ENCODE peak calls at places on chromosomes 4 and X, in eight cellular contexts. One of them, this sample, is unnamed.

GRCh38 chr4:145216532-145216931 is 36.1 kb upstream of the OTUD4 start:
- DNase-seq in mesenchymal stem cell: peak
- DNase-seq in A673: peak
- DNase-seq in AG04450: no peak
- DNase-seq in psoas muscle: no peak
- DNase-seq in naive thymus-derived CD4-positive, alpha-beta T cell: no peak
- DNase-seq in WERI-Rb-1: no peak
- DNase-seq in aorta: no peak
- DNase-seq in this sample: no peak

GRCh38 chr4:119124314-119124713 is 11.3 kb upstream of the MYOZ2 start:
- DNase-seq in mesenchymal stem cell: peak
- DNase-seq in A673: peak
- DNase-seq in AG04450: no peak
- DNase-seq in psoas muscle: no peak
- DNase-seq in naive thymus-derived CD4-positive, alpha-beta T cell: no peak
- DNase-seq in WERI-Rb-1: no peak
- DNase-seq in aorta: no peak
- DNase-seq in this sample: no peak

GRCh38 chr4:89836897-89837384 is at the start of gene SNCA:
- DNase-seq in mesenchymal stem cell: peak
- DNase-seq in A673: peak
- DNase-seq in AG04450: no peak
- DNase-seq in psoas muscle: peak
- DNase-seq in naive thymus-derived CD4-positive, alpha-beta T cell: peak
- DNase-seq in WERI-Rb-1: peak
- DNase-seq in aorta: peak
- DNase-seq in this sample: no peak

GRCh38 chr4:2249526-2249991 is 7.6 kb upstream of the HAUS3 start:
- DNase-seq in mesenchymal stem cell: no peak
- DNase-seq in A673: no peak
- DNase-seq in AG04450: no peak
- DNase-seq in psoas muscle: no peak
- DNase-seq in naive thymus-derived CD4-positive, alpha-beta T cell: no peak
- DNase-seq in WERI-Rb-1: no peak
- DNase-seq in aorta: no peak
- DNase-seq in this sample: no peak

GRCh38 chr4:155552180-155552579 is 114.5 kb upstream of the GUCY1A1 start:
- DNase-seq in mesenchymal stem cell: peak
- DNase-seq in A673: no peak
- DNase-seq in AG04450: peak
- DNase-seq in psoas muscle: no peak
- DNase-seq in naive thymus-derived CD4-positive, alpha-beta T cell: no peak
- DNase-seq in WERI-Rb-1: no peak
- DNase-seq in aorta: no peak
- DNase-seq in this sample: no peak

GRCh38 chr4:23934223-23934622 is 44.4 kb upstream of the PPARGC1A start:
- DNase-seq in mesenchymal stem cell: no peak
- DNase-seq in A673: no peak
- DNase-seq in AG04450: no peak
- DNase-seq in psoas muscle: no peak
- DNase-seq in naive thymus-derived CD4-positive, alpha-beta T cell: no peak
- DNase-seq in WERI-Rb-1: peak
- DNase-seq in aorta: no peak
- DNase-seq in this sample: no peak

GRCh38 chr4:4766570-4766969 is 92.9 kb upstream of the MSX1 start:
- DNase-seq in mesenchymal stem cell: peak
- DNase-seq in A673: peak
- DNase-seq in AG04450: no peak
- DNase-seq in psoas muscle: no peak
- DNase-seq in naive thymus-derived CD4-positive, alpha-beta T cell: no peak
- DNase-seq in WERI-Rb-1: no peak
- DNase-seq in aorta: no peak
- DNase-seq in this sample: no peak

GRCh38 chr4:140695483-140695882 is 60.7 kb downstream of the TBC1D9 start:
- DNase-seq in mesenchymal stem cell: no peak
- DNase-seq in A673: no peak
- DNase-seq in AG04450: no peak
- DNase-seq in psoas muscle: no peak
- DNase-seq in naive thymus-derived CD4-positive, alpha-beta T cell: no peak
- DNase-seq in WERI-Rb-1: no peak
- DNase-seq in aorta: no peak
- DNase-seq in this sample: no peak

GRCh38 chr4:53476232-53477037 is 99.0 kb downstream of the FIP1L1 start:
- DNase-seq in mesenchymal stem cell: peak
- DNase-seq in A673: no peak
- DNase-seq in AG04450: peak
- DNase-seq in psoas muscle: peak
- DNase-seq in naive thymus-derived CD4-positive, alpha-beta T cell: no peak
- DNase-seq in WERI-Rb-1: no peak
- DNase-seq in aorta: peak
- DNase-seq in this sample: no peak

GRCh38 chr4:89307446-89308160 is at the start of gene GPRIN3:
- DNase-seq in mesenchymal stem cell: peak
- DNase-seq in A673: peak
- DNase-seq in AG04450: no peak
- DNase-seq in psoas muscle: peak
- DNase-seq in naive thymus-derived CD4-positive, alpha-beta T cell: peak
- DNase-seq in WERI-Rb-1: peak
- DNase-seq in aorta: peak
- DNase-seq in this sample: peak

GRCh38 chr4:183729430-183730328 is 70.6 kb downstream of the TRAPPC11 start:
- DNase-seq in mesenchymal stem cell: peak
- DNase-seq in A673: no peak
- DNase-seq in AG04450: no peak
- DNase-seq in psoas muscle: no peak
- DNase-seq in naive thymus-derived CD4-positive, alpha-beta T cell: no peak
- DNase-seq in WERI-Rb-1: no peak
- DNase-seq in aorta: no peak
- DNase-seq in this sample: no peak

GRCh38 chr4:8090312-8090711 is 68.3 kb downstream of the ABLIM2 start:
- DNase-seq in mesenchymal stem cell: no peak
- DNase-seq in A673: no peak
- DNase-seq in AG04450: no peak
- DNase-seq in psoas muscle: peak
- DNase-seq in naive thymus-derived CD4-positive, alpha-beta T cell: peak
- DNase-seq in WERI-Rb-1: no peak
- DNase-seq in aorta: no peak
- DNase-seq in this sample: no peak

GRCh38 chr4:2745516-2745915 is 10.6 kb downstream of the TNIP2 start:
- DNase-seq in mesenchymal stem cell: no peak
- DNase-seq in A673: no peak
- DNase-seq in AG04450: no peak
- DNase-seq in psoas muscle: no peak
- DNase-seq in naive thymus-derived CD4-positive, alpha-beta T cell: no peak
- DNase-seq in WERI-Rb-1: no peak
- DNase-seq in aorta: no peak
- DNase-seq in this sample: no peak

GRCh38 chrX:153818571-153819397 is 11.6 kb downstream of the PDZD4 start:
- DNase-seq in mesenchymal stem cell: peak
- DNase-seq in A673: peak
- DNase-seq in AG04450: no peak
- DNase-seq in psoas muscle: peak
- DNase-seq in naive thymus-derived CD4-positive, alpha-beta T cell: peak
- DNase-seq in WERI-Rb-1: peak
- DNase-seq in aorta: no peak
- DNase-seq in this sample: peak

GRCh38 chr4:70703695-70704332 is 15.5 kb downstream of the UTP3 start:
- DNase-seq in mesenchymal stem cell: peak
- DNase-seq in A673: peak
- DNase-seq in AG04450: peak
- DNase-seq in psoas muscle: no peak
- DNase-seq in naive thymus-derived CD4-positive, alpha-beta T cell: no peak
- DNase-seq in WERI-Rb-1: peak
- DNase-seq in aorta: no peak
- DNase-seq in this sample: no peak

GRCh38 chrX:35919536-35920309 is at the start of gene CFAP47:
- DNase-seq in mesenchymal stem cell: peak
- DNase-seq in A673: peak
- DNase-seq in AG04450: no peak
- DNase-seq in psoas muscle: no peak
- DNase-seq in naive thymus-derived CD4-positive, alpha-beta T cell: no peak
- DNase-seq in WERI-Rb-1: peak
- DNase-seq in aorta: peak
- DNase-seq in this sample: no peak

GRCh38 chrX:106306391-106306947 is 138.4 kb downstream of the PWWP3B start:
- DNase-seq in mesenchymal stem cell: no peak
- DNase-seq in A673: no peak
- DNase-seq in AG04450: no peak
- DNase-seq in psoas muscle: no peak
- DNase-seq in naive thymus-derived CD4-positive, alpha-beta T cell: no peak
- DNase-seq in WERI-Rb-1: no peak
- DNase-seq in aorta: no peak
- DNase-seq in this sample: no peak

GRCh38 chrX:6456196-6456595 is 78.7 kb downstream of the VCX3A start:
- DNase-seq in mesenchymal stem cell: no peak
- DNase-seq in A673: no peak
- DNase-seq in AG04450: no peak
- DNase-seq in psoas muscle: no peak
- DNase-seq in naive thymus-derived CD4-positive, alpha-beta T cell: no peak
- DNase-seq in WERI-Rb-1: no peak
- DNase-seq in aorta: no peak
- DNase-seq in this sample: no peak

GRCh38 chrX:41541381-41541780 is 94.2 kb downstream of the NYX start:
- DNase-seq in mesenchymal stem cell: no peak
- DNase-seq in A673: no peak
- DNase-seq in AG04450: no peak
- DNase-seq in psoas muscle: no peak
- DNase-seq in naive thymus-derived CD4-positive, alpha-beta T cell: no peak
- DNase-seq in WERI-Rb-1: no peak
- DNase-seq in aorta: no peak
- DNase-seq in this sample: no peak

GRCh38 chr4:149291463-149291862 is 524.2 kb downstream of the IQCM start:
- DNase-seq in mesenchymal stem cell: peak
- DNase-seq in A673: no peak
- DNase-seq in AG04450: peak
- DNase-seq in psoas muscle: peak
- DNase-seq in naive thymus-derived CD4-positive, alpha-beta T cell: no peak
- DNase-seq in WERI-Rb-1: no peak
- DNase-seq in aorta: no peak
- DNase-seq in this sample: no peak

GRCh38 chr4:71184195-71184781 is 154.5 kb upstream of the SLC4A4 start:
- DNase-seq in mesenchymal stem cell: peak
- DNase-seq in A673: peak
- DNase-seq in AG04450: no peak
- DNase-seq in psoas muscle: no peak
- DNase-seq in naive thymus-derived CD4-positive, alpha-beta T cell: no peak
- DNase-seq in WERI-Rb-1: peak
- DNase-seq in aorta: no peak
- DNase-seq in this sample: no peak

GRCh38 chr4:140691369-140691768 is 64.8 kb downstream of the TBC1D9 start:
- DNase-seq in mesenchymal stem cell: peak
- DNase-seq in A673: no peak
- DNase-seq in AG04450: peak
- DNase-seq in psoas muscle: no peak
- DNase-seq in naive thymus-derived CD4-positive, alpha-beta T cell: no peak
- DNase-seq in WERI-Rb-1: no peak
- DNase-seq in aorta: no peak
- DNase-seq in this sample: no peak

GRCh38 chrX:51747671-51748070 is 4.4 kb downstream of the GSPT2 start:
- DNase-seq in mesenchymal stem cell: no peak
- DNase-seq in A673: no peak
- DNase-seq in AG04450: no peak
- DNase-seq in psoas muscle: no peak
- DNase-seq in naive thymus-derived CD4-positive, alpha-beta T cell: no peak
- DNase-seq in WERI-Rb-1: no peak
- DNase-seq in aorta: no peak
- DNase-seq in this sample: no peak

DNA sequence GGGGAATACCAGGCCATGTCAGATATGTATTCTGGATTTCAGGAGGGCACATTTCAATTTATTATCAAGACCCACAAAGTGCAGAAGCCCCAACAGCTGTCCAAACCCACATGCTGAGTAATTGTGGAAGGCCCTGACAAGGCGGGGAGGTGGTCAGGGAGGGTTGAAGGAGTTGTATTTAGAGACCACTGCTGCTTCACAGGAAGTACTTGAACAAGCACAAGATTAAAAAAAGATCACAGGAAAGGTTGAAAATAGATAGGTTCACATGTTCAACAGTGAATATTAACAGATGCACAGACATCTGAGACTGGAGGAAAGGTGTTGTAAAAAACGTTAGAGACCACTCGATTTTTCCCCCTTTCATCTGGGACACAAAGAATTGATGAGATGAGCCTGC is 17.9 kb downstream of the ATP8A1 start:
- DNase-seq in mesenchymal stem cell: no peak
- DNase-seq in A673: no peak
- DNase-seq in AG04450: no peak
- DNase-seq in psoas muscle: no peak
- DNase-seq in naive thymus-derived CD4-positive, alpha-beta T cell: no peak
- DNase-seq in WERI-Rb-1: no peak
- DNase-seq in aorta: no peak
- DNase-seq in this sample: no peak
- H3K4me3 ChIP-seq in mesenchymal stem cell: no peak
- H3K4me3 ChIP-seq in A673: no peak
- H3K4me3 ChIP-seq in AG04450: no peak
- H3K4me3 ChIP-seq in psoas muscle: no peak
- H3K4me3 ChIP-seq in naive thymus-derived CD4-positive, alpha-beta T cell: no peak
- H3K4me3 ChIP-seq in WERI-Rb-1: no peak
- H3K4me3 ChIP-seq in aorta: no peak
- H3K4me3 ChIP-seq in this sample: no peak

GRCh38 chr4:87523307-87523706 is 5.9 kb downstream of the SPARCL1 start:
- DNase-seq in mesenchymal stem cell: no peak
- DNase-seq in A673: no peak
- DNase-seq in AG04450: no peak
- DNase-seq in psoas muscle: no peak
- DNase-seq in naive thymus-derived CD4-positive, alpha-beta T cell: no peak
- DNase-seq in WERI-Rb-1: no peak
- DNase-seq in aorta: no peak
- DNase-seq in this sample: no peak
- H3K27ac ChIP-seq in mesenchymal stem cell: no peak
- H3K27ac ChIP-seq in A673: no peak
- H3K27ac ChIP-seq in AG04450: no peak
- H3K27ac ChIP-seq in psoas muscle: peak
- H3K27ac ChIP-seq in naive thymus-derived CD4-positive, alpha-beta T cell: no peak
- H3K27ac ChIP-seq in WERI-Rb-1: no peak
- H3K27ac ChIP-seq in aorta: no peak
- H3K27ac ChIP-seq in this sample: no peak

GRCh38 chr4:176709417-176709816 is 83.3 kb downstream of the VEGFC start:
- DNase-seq in mesenchymal stem cell: no peak
- DNase-seq in A673: no peak
- DNase-seq in AG04450: no peak
- DNase-seq in psoas muscle: no peak
- DNase-seq in naive thymus-derived CD4-positive, alpha-beta T cell: no peak
- DNase-seq in WERI-Rb-1: no peak
- DNase-seq in aorta: no peak
- DNase-seq in this sample: no peak
- H3K4me3 ChIP-seq in mesenchymal stem cell: no peak
- H3K4me3 ChIP-seq in A673: no peak
- H3K4me3 ChIP-seq in AG04450: no peak
- H3K4me3 ChIP-seq in psoas muscle: no peak
- H3K4me3 ChIP-seq in naive thymus-derived CD4-positive, alpha-beta T cell: no peak
- H3K4me3 ChIP-seq in WERI-Rb-1: no peak
- H3K4me3 ChIP-seq in aorta: no peak
- H3K4me3 ChIP-seq in this sample: no peak

DNA sequence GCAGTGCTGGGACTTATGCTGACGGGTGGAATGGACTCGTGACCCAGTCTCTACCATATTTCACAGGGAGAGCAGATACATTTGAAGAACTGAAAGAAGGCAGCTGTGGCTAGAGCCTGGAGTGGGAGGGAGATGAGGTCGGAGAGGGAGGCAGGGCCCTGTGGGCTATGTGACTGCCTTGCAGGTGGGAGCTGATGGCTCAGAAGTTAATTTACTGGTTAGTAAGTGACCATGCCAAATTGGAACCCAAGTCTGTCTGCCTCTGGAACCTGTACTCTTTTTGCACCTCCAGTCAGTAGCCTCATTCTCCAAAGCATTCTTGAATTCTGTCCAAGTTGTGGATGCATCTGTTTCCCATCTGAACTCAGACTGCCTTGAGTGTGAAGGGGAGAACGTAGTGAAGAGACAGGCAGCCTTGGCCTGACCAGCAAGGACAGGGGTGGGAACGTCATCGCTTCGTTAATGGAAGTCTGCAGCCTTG is 92.3 kb downstream of the REPS2 start:
- DNase-seq in mesenchymal stem cell: no peak
- DNase-seq in A673: no peak
- DNase-seq in AG04450: no peak
- DNase-seq in psoas muscle: no peak
- DNase-seq in naive thymus-derived CD4-positive, alpha-beta T cell: no peak
- DNase-seq in WERI-Rb-1: no peak
- DNase-seq in aorta: no peak
- DNase-seq in this sample: no peak
- H3K27ac ChIP-seq in mesenchymal stem cell: no peak
- H3K27ac ChIP-seq in A673: no peak
- H3K27ac ChIP-seq in AG04450: no peak
- H3K27ac ChIP-seq in psoas muscle: no peak
- H3K27ac ChIP-seq in naive thymus-derived CD4-positive, alpha-beta T cell: no peak
- H3K27ac ChIP-seq in WERI-Rb-1: no peak
- H3K27ac ChIP-seq in aorta: no peak
- H3K27ac ChIP-seq in this sample: no peak